ENCODE peak calls at places on chromosome 22, in ten cellular contexts. J, O, I, K, G, C, A, V, M and B are unnamed samples.

GRCh38 chr22:39388261-39389011 is 11.1 kb upstream of the TAB1 start:
- DNase-seq in J (peak; percentile 97), O (peak; percentile 48), I (peak; percentile 75), K (peak; percentile 45), G (peak; percentile 96), C (peak; percentile 89), A (peak; percentile 89), V (peak; percentile 95), M (peak; percentile 84), B (no peak)

GRCh38 chr22:42985541-42985925 is 29.4 kb downstream of the PACSIN2 start:
- DNase-seq in J (no peak), O (no peak), I (no peak), K (no peak), G (no peak), C (no peak), A (no peak), V (no peak), M (no peak), B (no peak)

GRCh38 chr22:42966389-42966998 is 48.5 kb downstream of the PACSIN2 start:
- DNase-seq in J (no peak), O (no peak), I (no peak), K (no peak), G (no peak), C (no peak), A (no peak), V (no peak), M (no peak), B (no peak)

GRCh38 chr22:17724241-17724640 is 50.0 kb downstream of the BID start:
- DNase-seq in J (no peak), O (no peak), I (no peak), K (no peak), G (no peak), C (no peak), A (no peak), V (no peak), M (no peak), B (no peak)

GRCh38 chr22:29041408-29041807 is 20.2 kb downstream of the C22orf31 start:
- DNase-seq in J (no peak), O (no peak), I (no peak), K (no peak), G (no peak), C (no peak), A (no peak), V (no peak), M (no peak), B (no peak)

GRCh38 chr22:40258463-40259046 is 80.8 kb downstream of the TNRC6B start:
- DNase-seq in J (no peak), O (peak; percentile 25), I (no peak), K (no peak), G (no peak), C (no peak), A (no peak), V (no peak), M (no peak), B (no peak)

GRCh38 chr22:21568207-21569075 is 927 bp downstream of the UBE2L3 start:
- DNase-seq in J (peak; percentile 80), O (peak; percentile 19), I (no peak), K (peak; percentile 19), G (peak; percentile 57), C (peak; percentile 27), A (no peak), V (peak; percentile 81), M (peak; percentile 39), B (peak; percentile 79)

GRCh38 chr22:16804882-16805281 is 20.3 kb downstream of the XKR3 start:
- DNase-seq in J (no peak), O (no peak), I (no peak), K (no peak), G (no peak), C (no peak), A (no peak), V (no peak), M (no peak), B (no peak)

GRCh38 chr22:38062782-38063181 is 5.6 kb downstream of the PICK1 start:
- DNase-seq in J (no peak), O (no peak), I (no peak), K (peak; percentile 86), G (no peak), C (no peak), A (no peak), V (no peak), M (peak; percentile 23), B (no peak)

GRCh38 chr22:17952273-17952801 is 72.0 kb downstream of the MICAL3 start:
- DNase-seq in J (peak; percentile 46), O (peak; percentile 46), I (no peak), K (no peak), G (no peak), C (no peak), A (no peak), V (no peak), M (peak; percentile 69), B (peak; percentile 67)

GRCh38 chr22:48824673-48825651 is 1002.7 kb downstream of the BRD1 start:
- DNase-seq in J (no peak), O (no peak), I (peak; percentile 40), K (no peak), G (no peak), C (no peak), A (no peak), V (peak; percentile 56), M (no peak), B (no peak)

GRCh38 chr22:49154433-49154832 is 673.2 kb downstream of the BRD1 start:
- DNase-seq in J (no peak), O (no peak), I (no peak), K (no peak), G (no peak), C (no peak), A (no peak), V (peak; percentile 67), M (no peak), B (no peak)

GRCh38 chr22:49213731-49214352 is 613.8 kb downstream of the BRD1 start:
- DNase-seq in J (no peak), O (no peak), I (peak; percentile 22), K (no peak), G (no peak), C (no peak), A (no peak), V (peak; percentile 30), M (no peak), B (no peak)

GRCh38 chr22:48539261-48539660 is 1288.4 kb downstream of the BRD1 start:
- DNase-seq in J (no peak), O (no peak), I (no peak), K (no peak), G (no peak), C (no peak), A (no peak), V (no peak), M (no peak), B (no peak)

GRCh38 chr22:41847300-41847699 is 14.4 kb downstream of the SREBF2 start:
- DNase-seq in J (no peak), O (no peak), I (no peak), K (no peak), G (no peak), C (no peak), A (no peak), V (no peak), M (no peak), B (no peak)

GRCh38 chr22:41844513-41844912 is 11.6 kb downstream of the SREBF2 start:
- DNase-seq in J (no peak), O (no peak), I (no peak), K (no peak), G (no peak), C (no peak), A (no peak), V (no peak), M (no peak), B (no peak)

GRCh38 chr22:41844036-41844435 is 11.1 kb downstream of the SREBF2 start:
- DNase-seq in J (no peak), O (no peak), I (no peak), K (no peak), G (no peak), C (no peak), A (no peak), V (no peak), M (no peak), B (peak; percentile 67)

GRCh38 chr22:41846268-41847002 is 13.5 kb downstream of the SREBF2 start:
- DNase-seq in J (no peak), O (no peak), I (no peak), K (no peak), G (no peak), C (no peak), A (no peak), V (no peak), M (no peak), B (no peak)

GRCh38 chr22:41845380-41846267 is 12.7 kb downstream of the SREBF2 start:
- DNase-seq in J (peak; percentile 71), O (no peak), I (no peak), K (no peak), G (no peak), C (no peak), A (no peak), V (no peak), M (no peak), B (no peak)
- H3K4me1 ChIP-seq in J (peaks cover 26% of the 10 kb centered on the region), O (peaks cover 50% of the 10 kb centered on the region), I (peaks cover 3% of the 10 kb centered on the region), K (peaks cover 26% of the 10 kb centered on the region), G (peaks cover 19% of the 10 kb centered on the region), C (peaks cover 52% of the 10 kb centered on the region), A (peaks cover 4% of the 10 kb centered on the region), V (peaks cover 33% of the 10 kb centered on the region), M (peaks cover 64% of the 10 kb centered on the region), B (peaks cover 79% of the 10 kb centered on the region)

GRCh38 chr22:20548806-20549205 is 41.4 kb downstream of the MED15 start:
- DNase-seq in J (no peak), O (no peak), I (no peak), K (no peak), G (no peak), C (no peak), A (no peak), V (peak; percentile 13), M (no peak), B (no peak)
- H3K4me1 ChIP-seq in J (no peaks in the 10 kb centered on the region), O (peaks cover 12% of the 10 kb centered on the region), I (peaks cover 19% of the 10 kb centered on the region), K (peaks cover 53% of the 10 kb centered on the region), G (peaks cover 32% of the 10 kb centered on the region), C (peaks cover 83% of the 10 kb centered on the region), A (peaks cover 42% of the 10 kb centered on the region), V (peaks cover 54% of the 10 kb centered on the region), M (peaks cover 45% of the 10 kb centered on the region), B (peaks cover 46% of the 10 kb centered on the region)

DNA sequence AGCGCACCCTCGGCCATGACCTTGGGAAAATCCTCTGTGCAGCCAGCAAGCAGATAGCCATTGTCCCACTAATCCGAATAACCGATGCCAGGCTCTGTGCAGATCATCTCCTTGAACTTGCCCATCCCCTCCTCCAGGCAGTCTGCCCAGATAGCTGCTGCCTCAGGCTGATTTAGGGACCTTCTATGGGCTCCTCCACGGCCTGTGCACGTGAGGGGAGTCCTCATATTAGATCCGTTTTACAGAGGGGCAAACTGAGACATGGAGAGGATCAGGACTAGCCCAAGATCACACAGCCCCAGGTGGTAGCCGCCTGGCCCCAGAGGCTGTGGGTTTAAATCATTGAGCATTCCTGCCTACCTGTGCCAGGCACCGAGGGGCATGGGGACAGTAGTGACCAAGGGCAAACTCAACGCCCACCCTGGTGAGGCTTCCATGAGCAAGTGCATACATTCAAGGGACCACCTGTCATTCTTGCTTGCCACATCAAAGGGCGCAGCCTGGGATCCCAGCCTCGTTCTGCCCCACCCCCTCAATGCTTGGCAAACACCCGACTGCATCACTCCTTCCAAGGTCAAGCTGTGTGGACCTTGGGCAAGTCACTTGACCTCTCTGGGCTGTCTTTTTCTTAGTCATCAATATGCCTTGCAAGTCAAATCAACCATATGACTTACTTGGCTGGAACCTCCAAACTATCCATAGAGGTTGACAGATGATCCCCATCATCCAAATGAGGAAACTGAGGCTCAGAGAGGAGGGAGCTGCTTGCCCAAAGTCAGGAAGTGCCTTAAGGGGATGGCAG is 131.6 kb downstream of the MN1 start:
- DNase-seq in J (peak; percentile 61), O (peak; percentile 35), I (no peak), K (peak; percentile 59), G (peak; percentile 61), C (no peak), A (no peak), V (peak; percentile 53), M (no peak), B (no peak)
- H3K4me1 ChIP-seq in J (peaks cover 16% of the 10 kb centered on the region), O (peaks cover 26% of the 10 kb centered on the region), I (no peaks in the 10 kb centered on the region), K (peaks cover 40% of the 10 kb centered on the region), G (peaks cover 14% of the 10 kb centered on the region), C (peaks cover 28% of the 10 kb centered on the region), A (peaks cover 5% of the 10 kb centered on the region), V (peaks cover 3% of the 10 kb centered on the region), M (peaks cover 6% of the 10 kb centered on the region), B (peaks cover 10% of the 10 kb centered on the region)

GRCh38 chr22:32780726-32781310 is 20.7 kb upstream of the TIMP3 start:
- DNase-seq in J (no peak), O (no peak), I (no peak), K (no peak), G (no peak), C (no peak), A (no peak), V (no peak), M (no peak), B (no peak)
- H3K4me1 ChIP-seq in J (peaks cover 2% of the 10 kb centered on the region), O (no peaks in the 10 kb centered on the region), I (no peaks in the 10 kb centered on the region), K (no peaks in the 10 kb centered on the region), G (no peaks in the 10 kb centered on the region), C (peaks cover 10% of the 10 kb centered on the region), A (no peaks in the 10 kb centered on the region), V (peaks cover 3% of the 10 kb centered on the region), M (no peaks in the 10 kb centered on the region), B (no peaks in the 10 kb centered on the region)